ENCODE peak calls at places on chromosomes 13 and 19, in six cellular contexts. O, H, E, K, B and A are unnamed samples.

GRCh38 chr13:95858286-95859075 is 181.5 kb downstream of the DNAJC3 start:
- DNase-seq in O (no peak), H (no peak), E (no peak), K (no peak), B (no peak), A (no peak)

GRCh38 chr13:46100191-46100877 is 4.5 kb downstream of the CPB2 start:
- DNase-seq in O (no peak), H (no peak), E (no peak), K (no peak), B (no peak), A (no peak)

GRCh38 chr19:49581007-49581508 is at the start of gene PRRG2:
- DNase-seq in O (no peak), H (no peak), E (no peak), K (no peak), B (no peak), A (no peak)

GRCh38 chr13:44961997-44962396 is 27.3 kb downstream of the NUFIP1 start:
- DNase-seq in O (no peak), H (no peak), E (no peak), K (no peak), B (no peak), A (no peak)

GRCh38 chr13:102020611-102021216 is 381.1 kb downstream of the FGF14 start:
- DNase-seq in O (no peak), H (no peak), E (no peak), K (no peak), B (no peak), A (no peak)

GRCh38 chr19:13646758-13647157 is 117.6 kb upstream of the MRI1 start:
- DNase-seq in O (no peak), H (no peak), E (no peak), K (no peak), B (no peak), A (no peak)

GRCh38 chr13:26995159-26995558 is 176.5 kb downstream of the USP12 start:
- DNase-seq in O (no peak), H (no peak), E (no peak), K (no peak), B (no peak), A (no peak)

GRCh38 chr13:32309812-32310706 is 5.1 kb downstream of the ZAR1L start:
- DNase-seq in O (peak), H (peak), E (no peak), K (no peak), B (peak), A (no peak)

GRCh38 chr19:40411125-40411842 is 1.9 kb downstream of the PRX start:
- DNase-seq in O (no peak), H (no peak), E (no peak), K (peak), B (no peak), A (no peak)

GRCh38 chr19:4431808-4432674 is 25.6 kb downstream of the UBXN6 start:
- DNase-seq in O (no peak), H (no peak), E (no peak), K (peak), B (no peak), A (no peak)

GRCh38 chr13:98752111-98752941 is at the start of gene SLC15A1:
- DNase-seq in O (no peak), H (peak), E (no peak), K (no peak), B (no peak), A (no peak)

GRCh38 chr13:108609353-108609752 is 20.1 kb upstream of the MYO16 start:
- DNase-seq in O (no peak), H (no peak), E (no peak), K (no peak), B (peak), A (no peak)
- TF ChIP-seq CTCF in O (peak), H (peak), E (no peak), K (peak), B (peak), A (no peak)

GRCh38 chr13:94454334-94454733 is 25.1 kb downstream of the DCT start:
- DNase-seq in O (no peak), H (no peak), E (no peak), K (no peak), B (no peak), A (no peak)
- TF ChIP-seq CTCF in O (no peak), H (no peak), E (no peak), K (no peak), B (no peak), A (no peak)

GRCh38 chr19:35249848-35250711 is 1.3 kb downstream of the LSR start:
- DNase-seq in O (peak), H (no peak), E (no peak), K (no peak), B (no peak), A (no peak)

GRCh38 chr19:35249146-35249847 is 495 bp downstream of the LSR start:
- DNase-seq in O (peak), H (no peak), E (no peak), K (no peak), B (no peak), A (peak)

GRCh38 chr19:35246466-35247096 is 2.2 kb upstream of the LSR start:
- DNase-seq in O (no peak), H (no peak), E (no peak), K (no peak), B (no peak), A (no peak)

GRCh38 chr19:35248310-35249145 is at the start of gene LSR:
- DNase-seq in O (peak), H (peak), E (no peak), K (no peak), B (no peak), A (peak)

GRCh38 chr19:35247526-35248309 is 1.1 kb upstream of the LSR start:
- DNase-seq in O (peak), H (peak), E (no peak), K (no peak), B (no peak), A (peak)
- TF ChIP-seq CTCF in O (peak), H (peak), E (no peak), K (no peak), B (no peak), A (no peak)

DNA sequence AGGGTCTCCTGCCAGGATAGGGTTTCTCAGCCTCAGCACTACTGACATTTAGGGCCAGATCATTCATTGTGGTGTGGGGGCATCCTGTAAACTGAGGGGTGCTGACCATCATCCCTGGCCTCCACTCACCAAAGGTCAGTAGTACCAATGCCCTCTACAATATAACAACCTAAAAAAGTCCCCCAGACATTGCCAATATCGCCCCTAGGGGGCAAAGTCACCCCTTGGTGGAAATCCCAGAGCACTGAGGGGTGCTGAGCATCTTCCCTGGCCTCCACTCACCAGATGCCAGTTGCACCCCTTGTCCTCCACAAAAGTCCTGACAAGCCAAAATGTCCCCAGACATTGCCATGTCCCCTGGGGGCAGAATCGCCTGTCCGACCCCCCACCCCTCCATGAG is 21.6 kb downstream of the CPAMD8 start:
- DNase-seq in O (no peak), H (no peak), E (no peak), K (no peak), B (no peak), A (no peak)
- TF ChIP-seq CTCF in O (no peak), H (no peak), E (no peak), K (no peak), B (peak), A (no peak)

GRCh38 chr19:17542042-17542441 is 13.4 kb upstream of the COLGALT1 start:
- DNase-seq in O (no peak), H (no peak), E (no peak), K (no peak), B (no peak), A (no peak)

GRCh38 chr19:17540174-17540573 is 15.3 kb upstream of the COLGALT1 start:
- DNase-seq in O (no peak), H (no peak), E (no peak), K (no peak), B (no peak), A (no peak)

GRCh38 chr19:17538684-17539287 is 16.7 kb upstream of the COLGALT1 start:
- DNase-seq in O (no peak), H (no peak), E (no peak), K (no peak), B (no peak), A (peak)

GRCh38 chr19:17541184-17541759 is 14.2 kb upstream of the COLGALT1 start:
- DNase-seq in O (no peak), H (no peak), E (no peak), K (no peak), B (no peak), A (no peak)

DNA sequence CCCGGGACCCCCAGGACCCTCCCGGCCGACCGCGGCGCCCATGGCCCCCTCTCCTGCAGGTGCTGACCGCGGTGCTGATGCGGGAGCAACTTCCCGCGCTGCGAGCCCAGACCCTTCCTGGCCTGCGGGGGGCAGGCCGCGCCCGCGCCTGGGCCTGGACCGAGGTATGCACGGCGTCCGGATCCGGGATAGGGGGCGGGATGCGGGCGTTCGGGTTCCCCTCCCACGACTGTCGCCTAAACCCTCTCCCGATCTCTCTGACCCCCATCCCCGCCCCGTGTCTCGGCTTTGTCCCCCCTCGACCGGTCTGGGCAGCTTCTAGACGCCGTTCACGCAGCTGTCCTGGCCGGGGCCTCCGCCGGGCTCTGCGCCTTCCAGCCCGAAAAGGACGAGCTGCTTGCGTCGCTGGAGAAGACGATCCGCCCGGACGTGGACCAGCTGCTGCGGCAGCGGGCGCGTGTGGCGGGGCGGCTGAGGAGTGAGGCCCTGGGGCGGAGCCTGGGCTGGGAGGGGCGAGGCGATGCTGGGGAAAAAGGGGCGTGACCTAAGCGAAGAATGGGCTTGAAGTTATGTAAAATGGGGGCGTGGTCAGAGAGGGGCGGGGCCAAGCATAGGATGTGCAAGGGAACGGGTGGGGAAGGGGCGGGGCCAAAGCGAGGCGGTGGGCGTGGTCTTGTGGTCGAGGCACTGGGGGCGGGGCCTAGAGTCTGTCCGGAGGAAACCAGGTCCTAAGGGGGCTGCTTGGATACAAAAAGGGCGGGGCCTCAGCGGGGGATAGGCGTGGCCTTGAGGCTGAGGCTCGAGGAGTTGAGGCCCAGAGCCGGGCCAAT is 15.9 kb upstream of the COLGALT1 start:
- DNase-seq in O (peak), H (peak), E (peak), K (peak), B (peak), A (peak)
- TF ChIP-seq CTCF in O (no peak), H (no peak), E (no peak), K (peak), B (peak), A (no peak)

DNA sequence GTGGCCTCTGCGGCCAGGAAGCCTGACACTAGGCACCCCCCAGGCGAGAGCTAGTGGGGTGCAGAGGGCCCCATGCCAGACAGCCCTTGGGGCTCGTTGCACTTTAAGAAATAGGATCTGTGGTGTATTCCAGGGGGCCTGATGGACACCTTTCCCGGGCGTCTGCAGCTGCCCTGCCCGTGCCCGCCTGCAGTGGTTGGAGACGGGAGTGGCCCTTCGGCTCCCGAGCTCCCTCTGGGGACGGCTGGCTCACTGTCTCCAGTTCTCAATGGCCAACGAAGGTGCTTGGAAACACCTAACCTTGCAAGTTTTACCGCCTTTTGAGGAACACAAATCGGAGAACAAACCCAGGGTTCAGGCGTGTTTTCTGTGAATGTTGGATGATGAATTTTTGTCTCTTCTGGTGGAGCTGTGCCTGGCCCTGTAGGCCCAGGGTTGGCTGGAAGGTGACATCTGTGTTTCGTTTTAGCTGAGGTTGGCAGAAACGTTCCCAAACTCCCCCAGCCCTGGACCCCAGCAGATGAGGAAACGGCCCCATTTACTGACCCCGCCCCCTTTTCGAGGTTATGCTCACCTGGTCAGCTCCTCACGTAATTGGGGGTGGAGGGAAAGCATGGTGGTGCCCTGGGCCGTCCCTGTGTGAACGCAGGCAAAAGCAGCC is 17.4 kb upstream of the NPAS1 start:
- DNase-seq in O (no peak), H (no peak), E (no peak), K (no peak), B (no peak), A (no peak)
- TF ChIP-seq CTCF in O (no peak), H (no peak), E (no peak), K (no peak), B (no peak), A (no peak)